ENCODE peak calls at places on chromosome 14, in five cellular contexts. T is PC-3, Y is lung, K is left ventricle myocardium inferior, N is HepG2. P is an unnamed sample.

GRCh38 chr14:76603713-76604112 is 157.6 kb upstream of the VASH1 start:
- DNase-seq in T (no peak), Y (no peak), K (peak; percentile 51), N (no peak), P (no peak)

GRCh38 chr14:60195179-60195810 is 30.1 kb upstream of the DHRS7 start:
- DNase-seq in T (no peak), Y (no peak), K (no peak), N (no peak), P (no peak)

GRCh38 chr14:52730708-52731111 is 744 bp downstream of the STYX start:
- DNase-seq in T (peak; percentile 45), Y (no peak), K (no peak), N (no peak), P (no peak)

GRCh38 chr14:53190938-53191337 is 37.8 kb upstream of the DDHD1 start:
- DNase-seq in T (peak; percentile 39), Y (no peak), K (no peak), N (no peak), P (peak; percentile 12)

GRCh38 chr14:67221248-67221981 is 19.8 kb upstream of the PALS1 start:
- DNase-seq in T (peak; percentile 93), Y (no peak), K (no peak), N (no peak), P (peak; percentile 80)

GRCh38 chr14:36676236-36676635 is 14.6 kb downstream of the PAX9 start:
- DNase-seq in T (no peak), Y (no peak), K (no peak), N (no peak), P (no peak)

GRCh38 chr14:68248481-68249255 is 429.1 kb downstream of the RAD51B start:
- DNase-seq in T (peak; percentile 71), Y (no peak), K (no peak), N (peak; percentile 54), P (peak; percentile 78)

GRCh38 chr14:85060116-85060515 is 469.8 kb upstream of the FLRT2 start:
- DNase-seq in T (no peak), Y (no peak), K (no peak), N (no peak), P (no peak)

GRCh38 chr14:99684356-99684952 is 356 bp downstream of the CYP46A1 start:
- DNase-seq in T (no peak), Y (no peak), K (no peak), N (no peak), P (peak; percentile 8)

GRCh38 chr14:49992901-49993335 is 100.0 kb downstream of the ARF6 start:
- DNase-seq in T (peak; percentile 57), Y (no peak), K (no peak), N (peak; percentile 86), P (peak; percentile 91)

GRCh38 chr14:50825307-50825706 is 5.7 kb downstream of the NIN start:
- DNase-seq in T (no peak), Y (no peak), K (no peak), N (no peak), P (no peak)

GRCh38 chr14:88829188-88829587 is 4.7 kb downstream of the TTC8 start:
- DNase-seq in T (no peak), Y (no peak), K (no peak), N (peak; percentile 10), P (no peak)

GRCh38 chr14:96162741-96163140 is 41.9 kb upstream of the BDKRB2 start:
- DNase-seq in T (no peak), Y (no peak), K (no peak), N (no peak), P (peak; percentile 75)

GRCh38 chr14:35414365-35414764 is 9.8 kb upstream of the NFKBIA start:
- DNase-seq in T (peak; percentile 41), Y (no peak), K (no peak), N (no peak), P (peak; percentile 49)

GRCh38 chr14:96906434-96906833 is 109.3 kb downstream of the VRK1 start:
- DNase-seq in T (no peak), Y (no peak), K (no peak), N (no peak), P (no peak)

GRCh38 chr14:98955741-98956070 is 316.3 kb downstream of the BCL11B start:
- DNase-seq in T (no peak), Y (no peak), K (no peak), N (no peak), P (no peak)

GRCh38 chr14:49405291-49405690 is 180.9 kb downstream of the RPS29 start:
- DNase-seq in T (peak; percentile 52), Y (no peak), K (no peak), N (no peak), P (peak; percentile 65)

GRCh38 chr14:53547593-53547992 is 394.5 kb upstream of the DDHD1 start:
- DNase-seq in T (no peak), Y (no peak), K (no peak), N (no peak), P (no peak)

GRCh38 chr14:51616724-51617409 is 34.8 kb upstream of the FRMD6 start:
- DNase-seq in T (peak; percentile 99), Y (peak; percentile 37), K (no peak), N (peak; percentile 91), P (peak; percentile 94)

GRCh38 chr14:99287269-99287942 is 15.4 kb upstream of the BCL11B start:
- DNase-seq in T (no peak), Y (no peak), K (no peak), N (no peak), P (no peak)

GRCh38 chr14:44846232-44846824 is 115.4 kb downstream of the KLHL28 start:
- DNase-seq in T (peak; percentile 75), Y (no peak), K (no peak), N (peak; percentile 27), P (peak; percentile 55)

GRCh38 chr14:64612021-64612380 is 62.2 kb downstream of the PPP1R36 start:
- DNase-seq in T (peak; percentile 53), Y (no peak), K (no peak), N (no peak), P (peak; percentile 85)

DNA sequence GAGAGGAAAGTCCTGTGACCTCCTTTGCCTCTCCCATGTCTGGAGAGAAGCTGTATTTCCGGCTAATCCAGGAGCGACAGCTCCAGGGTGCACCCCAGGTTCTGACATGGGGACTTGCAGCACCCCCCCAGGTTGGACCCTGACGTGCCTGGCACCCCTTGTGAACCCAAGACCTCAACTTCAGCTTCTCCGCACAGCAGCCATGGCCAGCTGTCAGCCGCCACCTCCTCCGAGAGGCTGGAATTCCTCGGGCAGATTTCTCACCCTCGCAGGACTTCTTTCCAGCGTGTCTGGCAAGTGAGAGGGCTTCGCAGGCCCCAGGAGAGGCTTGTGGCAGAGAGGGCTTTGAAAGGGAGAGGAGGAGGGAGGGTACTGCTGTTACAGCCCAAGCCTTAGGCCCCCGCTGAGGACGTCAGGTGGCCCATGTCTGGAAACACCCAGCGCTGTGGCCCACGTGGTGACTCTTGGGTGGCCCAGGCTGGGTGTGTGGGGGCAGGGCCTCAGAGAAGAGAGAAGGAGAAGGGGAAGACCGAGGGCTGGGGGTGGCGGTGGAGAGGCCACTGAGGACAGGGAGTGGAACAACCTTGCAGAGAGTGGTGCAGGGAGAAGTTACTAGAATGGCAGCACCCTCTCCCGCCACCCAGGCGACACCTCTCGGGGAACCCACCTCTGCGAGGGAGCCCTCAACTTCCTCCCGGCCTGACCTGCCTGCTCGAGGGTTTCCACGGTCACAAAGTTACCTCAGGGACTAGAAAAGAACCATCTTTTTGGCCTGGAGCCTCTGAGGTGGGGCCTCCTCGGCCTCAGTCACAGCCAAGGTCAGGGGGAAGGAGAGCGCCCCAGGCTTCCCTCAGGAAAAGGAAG is 11.6 kb upstream of the RPS6KL1 start:
- DNase-seq in T (no peak), Y (no peak), K (peak; percentile 58), N (no peak), P (no peak)
- H3K27ac ChIP-seq in T (no peak overlapping the region), Y (peak overlapping the region; percentile 64), K (peak overlapping the region; percentile 72), N (no peak overlapping the region), P (peak overlapping the region; percentile 7)

DNA sequence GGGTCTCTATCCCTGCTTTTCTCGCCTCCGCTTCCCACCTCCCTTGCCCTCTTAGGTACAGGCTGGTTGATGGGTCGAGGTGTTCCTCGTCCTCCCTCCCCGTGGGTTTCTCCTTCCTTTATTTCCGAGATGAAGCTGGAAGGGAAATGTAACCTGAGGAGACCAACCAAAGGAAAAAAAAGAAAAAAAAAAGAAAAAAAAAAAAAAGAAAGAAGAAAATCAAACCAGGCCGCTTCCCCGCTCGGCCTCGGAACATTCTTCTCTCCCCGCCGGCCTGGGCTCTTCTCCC is 1.7 kb upstream of the NFATC4 start:
- DNase-seq in T (no peak), Y (no peak), K (no peak), N (no peak), P (no peak)
- H3K27ac ChIP-seq in T (peak overlapping the region; percentile 73), Y (peak overlapping the region; percentile 78), K (peak overlapping the region; percentile 93), N (no peak overlapping the region), P (peak overlapping the region; percentile 98)

GRCh38 chr14:32382704-32383103 is 53.6 kb downstream of the AKAP6 start:
- DNase-seq in T (peak; percentile 59), Y (no peak), K (no peak), N (no peak), P (no peak)
- H3K27ac ChIP-seq in T (no peak overlapping the region), Y (no peak overlapping the region), K (no peak overlapping the region), N (no peak overlapping the region), P (no peak overlapping the region)

GRCh38 chr14:71647086-71647784 is 285.0 kb upstream of the RGS6 start:
- DNase-seq in T (peak; percentile 89), Y (peak; percentile 44), K (no peak), N (no peak), P (no peak)
- H3K27ac ChIP-seq in T (peak overlapping the region; percentile 17), Y (peak overlapping the region; percentile 56), K (no peak overlapping the region), N (no peak overlapping the region), P (no peak overlapping the region)

DNA sequence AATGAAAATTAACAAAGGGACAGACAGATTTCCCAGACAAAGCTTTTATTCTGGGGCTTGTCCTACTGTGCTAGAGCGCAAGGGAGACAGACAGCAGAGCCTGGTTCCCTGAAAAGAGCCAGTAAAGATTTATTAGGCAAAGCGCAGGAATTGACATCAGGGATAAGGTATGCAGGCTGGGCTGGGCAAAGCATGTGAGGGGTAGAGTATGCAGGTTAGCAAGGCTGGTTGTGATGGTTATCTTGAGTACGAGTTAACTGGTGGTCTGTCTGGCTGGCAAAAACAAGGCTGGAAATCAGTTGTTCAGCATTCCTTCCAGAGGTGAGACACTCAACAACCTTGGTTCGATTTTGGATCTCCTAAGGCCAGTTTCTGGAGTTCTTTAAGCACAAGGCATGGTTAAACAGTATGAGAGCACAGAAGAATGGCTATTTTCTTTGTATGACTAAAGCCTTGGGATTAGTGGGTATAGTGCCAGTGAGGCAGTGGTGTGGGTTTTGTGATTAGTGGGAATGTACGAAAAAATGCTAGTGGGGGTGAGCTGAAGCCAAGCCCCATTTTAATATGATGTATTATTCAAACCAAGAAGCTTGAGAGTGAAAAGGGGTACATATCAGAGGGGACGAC is 30.9 kb downstream of the BTBD7 start:
- DNase-seq in T (peak; percentile 55), Y (no peak), K (no peak), N (no peak), P (no peak)
- H3K27ac ChIP-seq in T (peak overlapping the region; percentile 62), Y (no peak overlapping the region), K (no peak overlapping the region), N (no peak overlapping the region), P (no peak overlapping the region)

GRCh38 chr14:104148433-104149277 is 10.3 kb downstream of the KIF26A start:
- DNase-seq in T (no peak), Y (no peak), K (peak; percentile 14), N (no peak), P (no peak)
- H3K27ac ChIP-seq in T (no peak overlapping the region), Y (peak overlapping the region; percentile 33), K (peak overlapping the region; percentile 57), N (no peak overlapping the region), P (no peak overlapping the region)

GRCh38 chr14:104642540-104642868 is 37.9 kb upstream of the TMEM179 start:
- DNase-seq in T (no peak), Y (no peak), K (no peak), N (no peak), P (no peak)
- H3K27ac ChIP-seq in T (no peak overlapping the region), Y (no peak overlapping the region), K (no peak overlapping the region), N (no peak overlapping the region), P (no peak overlapping the region)

GRCh38 chr14:22533057-22533704 is 55.8 kb downstream of the DAD1 start:
- DNase-seq in T (no peak), Y (no peak), K (no peak), N (no peak), P (no peak)
- H3K27ac ChIP-seq in T (no peak overlapping the region), Y (no peak overlapping the region), K (peak overlapping the region; percentile 3), N (no peak overlapping the region), P (no peak overlapping the region)